ENCODE peak calls at places on chromosomes 6 and 20, in six cellular contexts. S is fibroblast of lung, Q is type B pancreatic cell, U is ovary, Z is left ventricle myocardium inferior, P is stomach. L is an unnamed sample.

GRCh38 chr6:44177691-44178423 is 19.2 kb downstream of the CAPN11 start:
- DNase-seq in Z (peak; percentile 78), S (peak; percentile 74), P (no peak), Q (no peak), U (peak; percentile 39), L (peak; percentile 25)

GRCh38 chr6:162364488-162364887 is 363.1 kb downstream of the PRKN start:
- DNase-seq in U (no peak), Z (no peak), P (no peak), Q (no peak), S (no peak), L (no peak)

GRCh38 chr6:139765825-139766285 is 391.4 kb upstream of the CITED2 start:
- DNase-seq in S (peak; percentile 70), Q (no peak), Z (no peak), P (no peak), U (no peak), L (no peak)

GRCh38 chr6:84762220-84762940 is 2.0 kb downstream of the TBX18 start:
- DNase-seq in P (no peak), U (no peak), Z (no peak), Q (no peak), S (peak; percentile 27), L (no peak)

GRCh38 chr6:168121308-168121665 is 42.3 kb upstream of the FRMD1 start:
- DNase-seq in Z (no peak), U (no peak), S (no peak), P (no peak), Q (peak; percentile 54), L (no peak)

GRCh38 chr6:1624848-1625341 is 15.2 kb downstream of the FOXC1 start:
- DNase-seq in Z (no peak), S (peak; percentile 54), P (no peak), Q (no peak), U (no peak), L (no peak)

GRCh38 chr6:145189836-145190235 is 545.5 kb downstream of the EPM2A start:
- DNase-seq in Z (no peak), U (no peak), P (no peak), S (no peak), Q (no peak), L (no peak)

GRCh38 chr6:79687759-79688158 is 56.6 kb downstream of the SH3BGRL2 start:
- DNase-seq in P (no peak), U (no peak), Z (no peak), S (no peak), Q (no peak), L (no peak)

GRCh38 chr6:159606786-159607185 is 86.3 kb downstream of the SOD2 start:
- DNase-seq in Z (no peak), Q (no peak), S (peak; percentile 7), U (no peak), P (no peak), L (no peak)

GRCh38 chr6:159609813-159610212 is 83.2 kb downstream of the SOD2 start:
- DNase-seq in Z (peak; percentile 34), S (no peak), P (no peak), Q (no peak), U (no peak), L (no peak)

GRCh38 chr6:159610881-159611280 is 82.2 kb downstream of the SOD2 start:
- DNase-seq in S (no peak), P (no peak), Z (no peak), U (no peak), Q (no peak), L (no peak)

GRCh38 chr6:159604443-159604956 is 88.5 kb downstream of the SOD2 start:
- DNase-seq in Z (no peak), S (no peak), Q (no peak), P (no peak), U (no peak), L (no peak)

GRCh38 chr6:159608961-159609673 is 83.9 kb downstream of the SOD2 start:
- DNase-seq in Q (no peak), U (no peak), P (no peak), Z (no peak), S (peak; percentile 37), L (no peak)
- TF ChIP-seq CTCF in Q (peak; percentile 55), U (no peak), P (no peak), Z (peak; percentile 37), S (peak; percentile 55), L (peak; percentile 46)

DNA sequence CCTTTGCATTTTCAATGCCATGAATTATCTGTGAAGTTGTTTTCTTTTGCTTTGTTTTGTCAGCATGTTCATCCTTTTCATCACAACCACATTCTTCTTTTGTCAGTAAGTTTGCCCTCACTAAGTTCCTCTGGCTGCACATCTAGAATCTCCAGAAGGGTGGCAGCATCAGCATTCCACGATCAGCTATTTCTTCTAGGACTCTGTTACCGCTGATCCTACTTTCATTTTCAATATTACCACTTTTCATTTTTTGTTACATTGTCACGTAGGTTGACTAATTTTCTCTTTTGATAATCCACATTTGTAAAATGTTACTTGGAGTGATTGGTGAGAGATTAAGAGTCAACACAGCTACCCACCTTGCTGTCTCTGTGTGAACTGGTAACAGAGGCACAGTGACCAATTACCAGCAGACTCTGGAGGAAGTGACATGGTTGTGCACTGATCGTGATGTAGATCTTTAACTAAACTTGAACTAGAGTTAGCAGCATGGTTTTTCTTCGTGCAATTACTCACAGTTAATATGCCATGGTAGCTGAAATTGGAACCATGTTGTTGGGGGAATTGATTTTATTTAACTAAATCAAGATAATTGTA is 307.9 kb upstream of the SLC35B3 start:
- DNase-seq in P (no peak), Q (no peak), S (no peak), Z (no peak), U (no peak), L (no peak)
- TF ChIP-seq CTCF in P (no peak), Q (no peak), S (peak; percentile 6), Z (peak; percentile 12), U (no peak), L (peak; percentile 31)

GRCh38 chr20:35432430-35432735 is 5.6 kb downstream of the GDF5 start:
- DNase-seq in Q (no peak), Z (no peak), P (no peak), S (no peak), U (no peak), L (no peak)
- TF ChIP-seq CTCF in Q (no peak), Z (no peak), P (no peak), S (no peak), U (no peak), L (no peak)

DNA sequence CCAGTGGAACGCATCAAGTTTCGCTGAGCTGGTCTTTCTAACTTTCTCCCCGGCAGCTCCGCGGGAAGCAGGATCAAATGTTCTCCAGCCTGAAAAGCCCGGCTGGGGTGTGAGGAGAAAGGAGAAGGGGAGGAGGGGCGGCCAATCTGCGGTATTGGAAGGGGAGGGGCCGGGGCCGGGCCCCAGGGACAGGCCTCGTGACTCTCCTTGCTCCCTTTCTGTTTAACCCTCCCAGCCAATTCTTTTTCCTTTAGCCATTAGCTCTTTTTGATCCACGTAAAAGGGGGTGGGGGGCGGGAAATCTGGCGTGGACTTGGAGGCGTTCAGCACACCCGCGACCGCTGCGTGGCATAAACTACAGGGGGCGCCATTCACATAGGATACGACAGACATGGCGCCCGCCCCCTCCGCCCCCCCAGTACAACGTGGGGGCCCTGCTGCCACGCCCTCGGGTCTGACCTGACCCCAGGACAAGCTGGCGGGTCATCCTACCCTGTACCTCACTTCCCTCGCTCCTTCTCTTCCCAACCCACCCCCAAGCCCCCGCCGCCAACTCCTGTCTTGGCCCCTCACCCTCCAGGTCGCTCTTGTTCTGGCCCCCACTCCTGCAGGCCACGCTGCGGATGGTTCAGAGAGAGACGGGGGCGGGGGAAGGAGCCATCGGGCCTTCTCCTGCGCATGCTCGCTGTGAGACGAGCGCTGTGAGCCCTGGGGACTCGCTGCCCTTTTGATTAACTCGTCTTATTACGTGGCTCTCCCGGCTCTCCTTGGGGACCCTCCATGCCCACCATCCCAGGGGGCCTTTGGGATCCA is 7.8 kb upstream of the MDGA1 start:
- DNase-seq in Z (peak; percentile 80), U (peak; percentile 93), S (peak; percentile 87), Q (peak; percentile 86), P (peak; percentile 62), L (peak; percentile 73)
- TF ChIP-seq CTCF in Z (peak; percentile 76), U (peak; percentile 65), S (peak; percentile 58), Q (peak; percentile 89), P (no peak), L (peak; percentile 67)

DNA sequence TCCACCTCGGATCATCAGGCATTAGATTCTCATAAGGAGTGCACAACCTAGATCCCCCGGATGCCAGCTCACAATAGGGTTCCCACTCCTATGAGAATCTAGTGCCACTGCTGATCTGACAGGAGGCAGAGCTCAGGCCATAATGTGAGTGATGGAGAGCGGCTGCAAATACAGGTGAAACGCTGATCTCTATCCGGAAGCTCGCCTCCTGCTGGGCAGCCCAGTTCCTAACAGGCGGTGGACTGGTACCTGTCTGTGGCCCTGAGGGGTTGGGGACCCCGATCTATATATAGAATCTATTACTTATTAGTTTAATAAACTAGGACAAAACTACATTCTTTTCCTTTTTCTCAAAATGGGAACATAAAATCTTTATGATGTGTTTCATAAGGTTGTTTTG is 741.9 kb downstream of the RFPL4B start:
- DNase-seq in S (no peak), P (no peak), U (no peak), Q (no peak), Z (no peak), L (no peak)
- TF ChIP-seq CTCF in S (no peak), P (no peak), U (no peak), Q (no peak), Z (no peak), L (no peak)

L was measured in AG09319.